ENCODE peak calls at places on chromosomes 13 and 19, in six cellular contexts. A is HepG2, C is GM12878, S is A549, K is K562, B is endothelial cell of umbilical vein. D is an unnamed sample.

GRCh38 chr13:97544041-97544765 is 110.2 kb downstream of the RAP2A start:
- DNase-seq in B (no peak), C (no peak), S (no peak), K (no peak), A (no peak), D (no peak)

GRCh38 chr13:27353166-27353583 is 71.2 kb upstream of the GTF3A start:
- DNase-seq in S (no peak), A (peak; percentile 30), K (no peak), B (no peak), C (peak; percentile 89), D (no peak)

GRCh38 chr13:49319555-49320350 is 72.0 kb downstream of the CDADC1 start:
- DNase-seq in S (no peak), K (no peak), B (no peak), A (no peak), C (no peak), D (peak; percentile 32)

GRCh38 chr19:33368074-33368864 is 5.2 kb upstream of the CEBPG start:
- DNase-seq in B (no peak), C (no peak), S (peak; percentile 49), A (no peak), K (no peak), D (no peak)

GRCh38 chr19:33520844-33521479 is 629 bp downstream of the PEPD start:
- DNase-seq in S (no peak), C (no peak), A (peak; percentile 33), B (no peak), K (no peak), D (no peak)

GRCh38 chr13:94327318-94327717 is 152.2 kb downstream of the DCT start:
- DNase-seq in B (peak; percentile 12), C (peak; percentile 73), S (no peak), K (no peak), A (no peak), D (no peak)

GRCh38 chr19:19115954-19116353 is 22.3 kb downstream of the TMEM161A start:
- DNase-seq in B (no peak), S (peak; percentile 37), K (peak; percentile 66), A (peak; percentile 45), C (no peak), D (peak; percentile 54)

GRCh38 chr13:79593611-79594275 is 112.8 kb downstream of the NDFIP2 start:
- DNase-seq in C (no peak), S (no peak), A (no peak), K (no peak), B (no peak), D (no peak)

GRCh38 chr13:99350191-99350590 is 43.0 kb upstream of the GPR183 start:
- DNase-seq in C (no peak), K (no peak), B (no peak), A (no peak), S (no peak), D (no peak)

GRCh38 chr13:105642511-105642958 is 892.9 kb downstream of the EFNB2 start:
- DNase-seq in A (no peak), C (no peak), B (no peak), K (no peak), S (peak; percentile 64), D (no peak)

GRCh38 chr13:90414691-90415596 is 932.5 kb upstream of the MIR17HG start:
- DNase-seq in B (peak; percentile 66), A (no peak), K (no peak), C (no peak), S (peak; percentile 20), D (peak; percentile 12)

GRCh38 chr13:24159362-24159761 is 1.2 kb upstream of the SPATA13 start:
- DNase-seq in C (no peak), S (no peak), K (no peak), A (no peak), B (no peak), D (no peak)

GRCh38 chr19:18629166-18630088 is 7.4 kb upstream of the KLHL26 start:
- DNase-seq in C (no peak), K (no peak), B (no peak), A (no peak), S (no peak), D (no peak)

GRCh38 chr13:93730780-93731179 is 504.2 kb downstream of the GPC6 start:
- DNase-seq in C (no peak), K (no peak), S (no peak), B (no peak), A (no peak), D (no peak)

GRCh38 chr13:79423340-79423739 is 17.3 kb upstream of the RBM26 start:
- DNase-seq in S (no peak), B (no peak), C (no peak), K (no peak), A (no peak), D (no peak)

GRCh38 chr13:101706651-101707050 is 254.2 kb downstream of the ITGBL1 start:
- DNase-seq in K (no peak), B (peak; percentile 38), C (no peak), A (peak; percentile 4), S (peak; percentile 13), D (peak; percentile 79)

GRCh38 chr13:102286326-102286725 is 115.5 kb downstream of the FGF14 start:
- DNase-seq in A (peak; percentile 53), C (no peak), K (no peak), S (peak; percentile 29), B (no peak), D (no peak)

GRCh38 chr13:79645569-79645968 is 164.6 kb downstream of the NDFIP2 start:
- DNase-seq in A (no peak), B (no peak), C (no peak), S (no peak), K (no peak), D (no peak)

GRCh38 chr19:17872251-17873001 is 681 bp downstream of the SLC5A5 start:
- DNase-seq in A (no peak), C (no peak), K (no peak), S (no peak), B (no peak), D (peak; percentile 32)

GRCh38 chr19:45455707-45456499 is 11.9 kb upstream of the FOSB start:
- DNase-seq in C (no peak), A (peak; percentile 89), S (peak; percentile 99), B (peak; percentile 98), K (peak; percentile 84), D (peak; percentile 92)

GRCh38 chr19:50482271-50482855 is 5.7 kb upstream of the GARIN5A start:
- DNase-seq in S (no peak), K (no peak), C (no peak), A (no peak), B (no peak), D (no peak)

GRCh38 chr13:29857089-29857488 is 6.7 kb upstream of the UBL3 start:
- DNase-seq in A (no peak), B (no peak), K (no peak), C (no peak), S (no peak), D (no peak)

GRCh38 chr19:53977991-53978731 is 13.3 kb upstream of the CACNG6 start:
- DNase-seq in C (no peak), S (peak; percentile 100), K (peak; percentile 39), B (peak; percentile 94), A (no peak), D (no peak)

GRCh38 chr19:4130635-4131438 is 6.9 kb upstream of the MAP2K2 start:
- DNase-seq in S (peak; percentile 83), K (peak; percentile 63), B (no peak), C (no peak), A (peak; percentile 93), D (no peak)

GRCh38 chr13:105611424-105611823 is 924.0 kb downstream of the EFNB2 start:
- DNase-seq in B (peak; percentile 72), K (no peak), C (no peak), A (no peak), S (no peak), D (no peak)

GRCh38 chr13:46143239-46143701 is 38.4 kb upstream of the CPB2 start:
- DNase-seq in C (no peak), B (no peak), K (no peak), S (peak; percentile 69), A (peak; percentile 99), D (no peak)

GRCh38 chr19:18385675-18386542 is at the start of gene GDF15:
- DNase-seq in S (peak; percentile 94), K (peak; percentile 83), A (peak; percentile 95), B (peak; percentile 97), C (no peak), D (peak; percentile 54)

GRCh38 chr19:51688665-51689571 is 4.2 kb upstream of the SPACA6 start:
- DNase-seq in K (peak; percentile 81), S (peak; percentile 95), A (peak; percentile 61), B (peak; percentile 92), C (no peak), D (no peak)
- TF ChIP-seq MYC in K (peak; percentile 12), S (no peak), A (no peak), B (no peak), C (no peak), D (no peak)

GRCh38 chr13:113632706-113633484 is 25.1 kb downstream of the ATP4B start:
- DNase-seq in S (no peak), B (no peak), A (no peak), C (no peak), K (no peak), D (no peak)
- H3K4me3 ChIP-seq in S (no peak overlapping the region), B (no peak overlapping the region), A (no peak overlapping the region), C (no peak overlapping the region), K (no peak overlapping the region), D (no peak overlapping the region)

GRCh38 chr19:1251503-1252220 is 3.3 kb downstream of the MIDN start:
- DNase-seq in B (peak; percentile 54), C (no peak), S (peak; percentile 84), A (peak; percentile 90), K (no peak), D (no peak)

GRCh38 chr19:1249298-1249989 is 1.1 kb downstream of the MIDN start:
- DNase-seq in S (peak; percentile 93), C (no peak), K (peak; percentile 70), B (peak; percentile 94), A (peak; percentile 89), D (peak; percentile 90)

GRCh38 chr19:1251233-1251502 is 2.8 kb downstream of the MIDN start:
- DNase-seq in A (peak; percentile 37), S (peak; percentile 86), B (peak; percentile 56), K (no peak), C (no peak), D (peak; percentile 76)

GRCh38 chr19:1249990-1250298 is 1.6 kb downstream of the MIDN start:
- DNase-seq in C (no peak), K (no peak), A (no peak), S (no peak), B (no peak), D (no peak)

GRCh38 chr19:1250374-1251232 is 2.2 kb downstream of the MIDN start:
- DNase-seq in A (peak; percentile 68), C (no peak), B (peak; percentile 54), S (peak; percentile 80), K (no peak), D (peak; percentile 63)
- TF ChIP-seq MYC in A (no peak), C (no peak), B (no peak), S (no peak), K (no peak), D (no peak)

GRCh38 chr19:46995492-46995891 is 24.1 kb upstream of the NPAS1 start:
- DNase-seq in K (no peak), B (no peak), S (no peak), A (no peak), C (no peak), D (no peak)

GRCh38 chr19:46993622-46994021 is 26.0 kb upstream of the NPAS1 start:
- DNase-seq in S (no peak), K (no peak), C (no peak), B (no peak), A (no peak), D (no peak)

GRCh38 chr19:46990998-46991676 is 28.5 kb upstream of the NPAS1 start:
- DNase-seq in K (peak; percentile 77), C (peak; percentile 21), S (peak; percentile 85), B (peak; percentile 83), A (peak; percentile 64), D (peak; percentile 84)

GRCh38 chr19:46994141-46994686 is 25.4 kb upstream of the NPAS1 start:
- DNase-seq in B (no peak), C (no peak), S (no peak), A (no peak), K (no peak), D (no peak)

GRCh38 chr19:46992699-46993535 is 26.7 kb upstream of the NPAS1 start:
- DNase-seq in B (no peak), S (no peak), K (no peak), A (no peak), C (no peak), D (no peak)
- H3K4me3 ChIP-seq in B (no peak overlapping the region), S (no peak overlapping the region), K (no peak overlapping the region), A (no peak overlapping the region), C (no peak overlapping the region), D (no peak overlapping the region)